ENCODE peak calls at places on chromosomes 2 and 18, in four cellular contexts. L, Y, P and V are unnamed samples.
A peak's percentile ranks its signal among the peaks of the same experiment; 100 is the strongest.

GRCh38 chr2:226963528-226963927 is 127.7 kb downstream of the RHBDD1 start:
- DNase-seq in L (no peak), Y (no peak), P (no peak), V (no peak)

GRCh38 chr18:11310476-11311086 is 161.2 kb upstream of the PIEZO2 start:
- DNase-seq in L (peak; percentile 46), Y (no peak), P (no peak), V (no peak)

GRCh38 chr2:25379535-25379934 is 37.8 kb upstream of the DNMT3A start:
- DNase-seq in L (no peak), Y (no peak), P (no peak), V (no peak)

GRCh38 chr2:105604938-105605337 is 139.8 kb upstream of the NCK2 start:
- DNase-seq in L (no peak), Y (no peak), P (no peak), V (no peak)

GRCh38 chr2:166632616-166633015 is 138.6 kb upstream of the SCN7A start:
- DNase-seq in L (no peak), Y (no peak), P (no peak), V (no peak)

GRCh38 chr2:42092084-42092996 is 44.5 kb downstream of the PKDCC start:
- DNase-seq in L (no peak), Y (no peak), P (no peak), V (no peak)

GRCh38 chr2:33230877-33231276 is 245.6 kb upstream of the RASGRP3 start:
- DNase-seq in L (no peak), Y (no peak), P (no peak), V (no peak)

GRCh38 chr2:11811036-11811654 is 64.7 kb downstream of the LPIN1 start:
- DNase-seq in L (no peak), Y (no peak), P (no peak), V (no peak)

GRCh38 chr2:54360055-54360792 is 95.9 kb upstream of the SPTBN1 start:
- DNase-seq in L (no peak), Y (no peak), P (no peak), V (no peak)

GRCh38 chr2:215870088-215870490 is 143.3 kb downstream of the MREG start:
- DNase-seq in L (no peak), Y (no peak), P (no peak), V (no peak)

GRCh38 chr18:9684901-9685738 is 23.0 kb upstream of the RAB31 start:
- DNase-seq in L (no peak), Y (no peak), P (no peak), V (no peak)

GRCh38 chr18:62069556-62069955 is 117.3 kb downstream of the PIGN start:
- DNase-seq in L (no peak), Y (no peak), P (no peak), V (no peak)